ENCODE peak calls at places on chromosomes 1 and 21, in ten cellular contexts. Y is uterus, F is adrenal gland, C is IMR-90, P is ovary, E is A549, U is suprapubic skin, Z is sigmoid colon, I is transverse colon, X is body of pancreas. K is an unnamed sample. For H3K4me1, the result is how much of the 10 kb centered on the place peaks cover.

GRCh38 chr1:9438431-9439073 is 100.7 kb upstream of the SLC25A33 start:
- DNase-seq in Y (peak), F (no peak), C (peak), P (peak), E (peak), U (peak), Z (peak), I (peak), X (peak), K (peak)

GRCh38 chr1:94875794-94876193 is 51.1 kb downstream of the CNN3 start:
- DNase-seq in Y (no peak), F (no peak), C (no peak), P (no peak), E (no peak), U (no peak), Z (no peak), I (no peak), X (no peak), K (no peak)

GRCh38 chr1:8822383-8823294 is 5.2 kb upstream of the RERE start:
- DNase-seq in Y (peak), F (peak), C (peak), P (no peak), E (no peak), U (peak), Z (no peak), I (no peak), X (no peak), K (no peak)

GRCh38 chr1:204493145-204493881 is 1.3 kb downstream of the PIK3C2B start:
- DNase-seq in Y (peak), F (no peak), C (peak), P (peak), E (peak), U (peak), Z (peak), I (peak), X (peak), K (peak)

GRCh38 chr1:47438321-47439150 is 692 bp downstream of the FOXD2 start:
- DNase-seq in Y (no peak), F (no peak), C (no peak), P (no peak), E (no peak), U (no peak), Z (no peak), I (peak), X (no peak), K (no peak)

GRCh38 chr1:203612932-203613682 is 13.5 kb upstream of the ATP2B4 start:
- DNase-seq in Y (no peak), F (no peak), C (peak), P (no peak), E (no peak), U (no peak), Z (no peak), I (no peak), X (no peak), K (no peak)

GRCh38 chr1:95396557-95396956 is 162.5 kb downstream of the RWDD3 start:
- DNase-seq in Y (no peak), F (no peak), C (no peak), P (no peak), E (no peak), U (no peak), Z (no peak), I (no peak), X (no peak), K (no peak)

GRCh38 chr1:105362438-105362837 is 1612.7 kb downstream of the AMY1C start:
- DNase-seq in Y (no peak), F (no peak), C (no peak), P (no peak), E (no peak), U (no peak), Z (no peak), I (no peak), X (no peak), K (no peak)

GRCh38 chr1:154427173-154428139 is 22.3 kb downstream of the IL6R start:
- DNase-seq in Y (peak), F (peak), C (peak), P (peak), E (no peak), U (no peak), Z (peak), I (peak), X (no peak), K (peak)

GRCh38 chr1:1911390-1912041 is 3.5 kb upstream of the CALML6 start:
- DNase-seq in Y (peak), F (no peak), C (no peak), P (peak), E (no peak), U (peak), Z (peak), I (peak), X (no peak), K (peak)

GRCh38 chr1:31605908-31606427 is 11.5 kb upstream of the HCRTR1 start:
- DNase-seq in Y (no peak), F (no peak), C (peak), P (no peak), E (no peak), U (no peak), Z (no peak), I (no peak), X (no peak), K (no peak)

GRCh38 chr1:110291241-110292030 is 47.7 kb upstream of the RBM15 start:
- DNase-seq in Y (no peak), F (peak), C (no peak), P (no peak), E (no peak), U (no peak), Z (no peak), I (peak), X (no peak), K (no peak)

GRCh38 chr1:119372493-119373086 is 4.0 kb downstream of the HAO2 start:
- DNase-seq in Y (no peak), F (peak), C (no peak), P (no peak), E (peak), U (no peak), Z (no peak), I (peak), X (no peak), K (peak)

GRCh38 chr1:100972185-100972584 is 53.4 kb downstream of the DPH5 start:
- DNase-seq in Y (no peak), F (no peak), C (no peak), P (no peak), E (no peak), U (no peak), Z (no peak), I (no peak), X (no peak), K (no peak)

GRCh38 chr1:225548140-225548857 is 104.6 kb downstream of the ENAH start:
- DNase-seq in Y (no peak), F (no peak), C (peak), P (no peak), E (no peak), U (no peak), Z (no peak), I (no peak), X (no peak), K (no peak)

GRCh38 chr1:167297222-167298214 is 76.8 kb downstream of the POU2F1 start:
- DNase-seq in Y (no peak), F (peak), C (peak), P (no peak), E (peak), U (no peak), Z (no peak), I (peak), X (peak), K (no peak)

GRCh38 chr1:177044390-177044789 is 120.1 kb downstream of the ASTN1 start:
- DNase-seq in Y (no peak), F (no peak), C (no peak), P (no peak), E (no peak), U (no peak), Z (no peak), I (no peak), X (no peak), K (no peak)

GRCh38 chr1:193339396-193339795 is 153.0 kb upstream of the B3GALT2 start:
- DNase-seq in Y (no peak), F (no peak), C (no peak), P (no peak), E (no peak), U (no peak), Z (no peak), I (no peak), X (no peak), K (no peak)

GRCh38 chr21:41367598-41368360 is 6.0 kb downstream of the MX2 start:
- DNase-seq in Y (no peak), F (peak), C (no peak), P (no peak), E (no peak), U (no peak), Z (peak), I (no peak), X (peak), K (no peak)

GRCh38 chr1:17881761-17882160 is 126.6 kb downstream of the ACTL8 start:
- DNase-seq in Y (no peak), F (no peak), C (no peak), P (no peak), E (no peak), U (no peak), Z (no peak), I (no peak), X (no peak), K (peak)

GRCh38 chr1:236009193-236009592 is 55.7 kb downstream of the NID1 start:
- DNase-seq in Y (peak), F (peak), C (peak), P (no peak), E (no peak), U (no peak), Z (no peak), I (no peak), X (no peak), K (no peak)

GRCh38 chr1:39196244-39197215 is 8.0 kb upstream of the MACF1 start:
- DNase-seq in Y (no peak), F (no peak), C (peak), P (no peak), E (no peak), U (no peak), Z (no peak), I (peak), X (no peak), K (no peak)

GRCh38 chr1:168728452-168729404 is at the start of gene DPT:
- DNase-seq in Y (peak), F (no peak), C (peak), P (no peak), E (no peak), U (peak), Z (peak), I (no peak), X (no peak), K (peak)
- TF ChIP-seq POLR2A in Y (no peak), F (no peak), C (no peak), P (no peak), E (no peak), U (peak), Z (no peak), I (no peak), X (peak), K (no peak)

DNA sequence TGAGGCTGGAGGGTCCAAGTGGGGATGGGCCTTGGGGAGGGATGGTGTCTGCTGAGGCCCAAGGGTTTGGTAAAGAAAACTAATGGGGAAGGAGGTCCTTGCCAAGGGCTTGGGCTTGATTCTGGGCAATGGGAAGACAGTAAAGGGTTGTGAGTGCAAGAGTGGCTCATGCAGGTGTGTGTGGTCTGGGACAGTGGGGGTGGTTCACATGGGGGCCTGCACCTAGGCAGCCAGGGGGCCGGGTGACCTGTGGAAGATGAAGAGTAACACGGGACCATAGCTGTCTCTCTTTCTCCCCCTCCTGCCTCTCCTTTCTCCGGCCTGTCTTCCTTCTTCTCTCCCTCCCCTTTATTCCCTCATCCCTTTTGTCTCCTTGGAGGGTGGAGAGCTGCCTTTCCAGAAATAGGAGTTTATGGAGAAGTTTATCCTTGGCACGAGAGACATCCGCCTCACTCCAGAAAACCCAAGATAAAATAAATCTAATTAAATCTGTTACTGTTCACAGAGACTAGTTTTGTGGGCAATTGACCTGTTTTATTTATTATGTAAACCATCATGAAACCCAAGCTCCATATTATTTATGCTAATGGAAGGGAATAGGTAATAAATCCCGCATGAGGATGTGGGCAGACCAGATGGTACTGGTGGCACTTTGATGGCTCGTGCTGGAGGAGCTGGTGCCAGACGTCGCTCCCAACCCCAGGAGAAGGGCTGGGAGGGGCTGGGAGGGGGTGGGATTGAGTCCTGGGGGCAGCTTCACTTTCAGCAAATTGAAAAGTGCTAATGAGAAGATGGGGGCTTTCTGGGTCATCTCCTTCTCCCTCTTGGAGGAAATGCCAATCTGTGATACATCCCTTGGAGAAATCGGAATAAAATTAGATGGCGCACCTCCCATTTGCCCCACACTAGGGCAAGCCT is 272.9 kb upstream of the CSF3R start:
- DNase-seq in Y (no peak), F (no peak), C (no peak), P (no peak), E (no peak), U (no peak), Z (no peak), I (no peak), X (no peak), K (no peak)
- H3K4me1 ChIP-seq in Y (under half), F (under half), C (under half), P (under half), E (under half), U (under half), Z (under half), I (under half), X (under half), K (under half)

GRCh38 chr1:45510036-45510971 is 10.2 kb downstream of the MMACHC start:
- DNase-seq in Y (no peak), F (no peak), C (no peak), P (no peak), E (no peak), U (no peak), Z (no peak), I (no peak), X (no peak), K (no peak)

GRCh38 chr1:45508295-45509151 is 8.4 kb downstream of the MMACHC start:
- DNase-seq in Y (no peak), F (peak), C (no peak), P (no peak), E (peak), U (no peak), Z (no peak), I (no peak), X (no peak), K (no peak)

GRCh38 chr1:45510972-45511527 is 10.6 kb downstream of the PRDX1 start:
- DNase-seq in Y (no peak), F (no peak), C (no peak), P (no peak), E (no peak), U (no peak), Z (peak), I (no peak), X (no peak), K (no peak)

GRCh38 chr1:45507195-45507594 is 7.1 kb downstream of the MMACHC start:
- DNase-seq in Y (no peak), F (no peak), C (no peak), P (no peak), E (peak), U (no peak), Z (no peak), I (no peak), X (no peak), K (no peak)

GRCh38 chr1:45507893-45508292 is 7.8 kb downstream of the MMACHC start:
- DNase-seq in Y (no peak), F (no peak), C (no peak), P (no peak), E (peak), U (no peak), Z (no peak), I (no peak), X (no peak), K (no peak)
- H3K27ac ChIP-seq in Y (no peak), F (no peak), C (no peak), P (no peak), E (no peak), U (no peak), Z (peak), I (no peak), X (no peak), K (no peak)

DNA sequence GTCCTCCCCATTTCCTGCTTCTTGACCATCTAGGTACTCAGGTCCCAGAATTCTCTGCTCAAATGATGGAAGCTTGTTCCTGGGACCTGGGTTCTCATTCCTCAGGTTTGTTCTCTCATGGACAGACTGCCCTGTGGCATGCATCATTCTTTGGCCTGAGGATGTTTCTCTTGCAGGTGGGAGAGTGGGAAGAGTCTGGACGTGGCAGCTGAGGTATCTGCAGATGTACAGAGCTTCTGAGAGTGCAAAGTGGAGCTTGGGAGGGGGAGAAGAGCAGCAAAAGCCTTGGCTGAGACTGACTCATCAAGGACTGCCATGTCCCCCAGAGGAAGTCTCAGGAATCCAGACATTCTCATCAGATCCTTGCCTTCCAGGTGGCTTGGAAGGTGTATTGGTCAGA is 63.1 kb downstream of the HSPA13 start:
- DNase-seq in Y (no peak), F (no peak), C (no peak), P (no peak), E (no peak), U (no peak), Z (no peak), I (no peak), X (no peak), K (no peak)
- TF ChIP-seq POLR2A in Y (no peak), F (no peak), C (no peak), P (no peak), E (no peak), U (no peak), Z (no peak), I (no peak), X (no peak), K (no peak)

K was measured in heart left ventricle.